ENCODE peak calls at places on chromosomes 13 and 19, in four cellular contexts. One of them, this sample, is unnamed. For H3K79me1, the result is how much of the 10 kb centered on the place peaks cover.

GRCh38 chr19:17406887-17407196 is 1.4 kb upstream of the BST2 start:
- DNase-seq in mesendoderm: no peak
- DNase-seq in IMR-90: no peak
- DNase-seq in H1: no peak
- DNase-seq in this sample: no peak

GRCh38 chr13:24254151-24254810 is 55.1 kb upstream of the C1QTNF9 start:
- DNase-seq in mesendoderm: no peak
- DNase-seq in IMR-90: no peak
- DNase-seq in H1: no peak
- DNase-seq in this sample: no peak

GRCh38 chr19:12513531-12514061 is 29.0 kb upstream of the ZNF709 start:
- DNase-seq in IMR-90: no peak
- DNase-seq in H1: no peak
- DNase-seq in mesendoderm: no peak
- DNase-seq in this sample: peak

GRCh38 chr19:16018801-16019551 is 57.3 kb upstream of the TPM4 start:
- DNase-seq in IMR-90: no peak
- DNase-seq in mesendoderm: no peak
- DNase-seq in H1: no peak
- DNase-seq in this sample: peak

GRCh38 chr19:17487240-17488121 is 17.2 kb downstream of the SLC27A1 start:
- DNase-seq in mesendoderm: no peak
- DNase-seq in H1: no peak
- DNase-seq in IMR-90: no peak
- DNase-seq in this sample: no peak

GRCh38 chr19:53993448-53993847 is 2.0 kb downstream of the CACNG6 start:
- DNase-seq in H1: no peak
- DNase-seq in mesendoderm: no peak
- DNase-seq in IMR-90: no peak
- DNase-seq in this sample: no peak

GRCh38 chr13:91724591-91724990 is 326.2 kb downstream of the GPC5 start:
- DNase-seq in H1: no peak
- DNase-seq in IMR-90: no peak
- DNase-seq in mesendoderm: no peak
- DNase-seq in this sample: no peak

GRCh38 chr19:53463263-53463662 is 4.3 kb upstream of the ZNF813 start:
- DNase-seq in mesendoderm: peak
- DNase-seq in H1: peak
- DNase-seq in IMR-90: peak
- DNase-seq in this sample: peak

GRCh38 chr13:57832187-57832586 is 200.6 kb downstream of the PCDH17 start:
- DNase-seq in IMR-90: no peak
- DNase-seq in mesendoderm: no peak
- DNase-seq in H1: no peak
- DNase-seq in this sample: no peak

GRCh38 chr19:43784981-43785808 is 4.4 kb upstream of the KCNN4 start:
- DNase-seq in IMR-90: peak
- DNase-seq in H1: peak
- DNase-seq in mesendoderm: peak
- DNase-seq in this sample: peak

GRCh38 chr19:31214086-31214485 is 135.2 kb downstream of the TSHZ3 start:
- DNase-seq in H1: no peak
- DNase-seq in IMR-90: peak
- DNase-seq in mesendoderm: peak
- DNase-seq in this sample: no peak

GRCh38 chr13:101730420-101731000 is 278.0 kb downstream of the ITGBL1 start:
- DNase-seq in IMR-90: no peak
- DNase-seq in mesendoderm: no peak
- DNase-seq in H1: no peak
- DNase-seq in this sample: no peak

GRCh38 chr19:7199613-7200533 is 94.3 kb downstream of the INSR start:
- DNase-seq in IMR-90: peak
- DNase-seq in mesendoderm: peak
- DNase-seq in H1: no peak
- DNase-seq in this sample: no peak

GRCh38 chr13:42048625-42049453 is at the start of gene DGKH:
- DNase-seq in IMR-90: peak
- DNase-seq in mesendoderm: peak
- DNase-seq in H1: peak
- DNase-seq in this sample: peak

GRCh38 chr13:111556496-111556895 is 236.1 kb downstream of the TEX29 start:
- DNase-seq in mesendoderm: no peak
- DNase-seq in IMR-90: no peak
- DNase-seq in H1: no peak
- DNase-seq in this sample: no peak

GRCh38 chr13:26216042-26216441 is 6.1 kb downstream of the RNF6 start:
- DNase-seq in mesendoderm: no peak
- DNase-seq in H1: no peak
- DNase-seq in IMR-90: no peak
- DNase-seq in this sample: no peak

GRCh38 chr19:6100284-6100915 is 9.9 kb downstream of the RFX2 start:
- DNase-seq in mesendoderm: no peak
- DNase-seq in H1: no peak
- DNase-seq in IMR-90: no peak
- DNase-seq in this sample: no peak

GRCh38 chr19:41112728-41113290 is 1.4 kb upstream of the CYP2F1 start:
- DNase-seq in mesendoderm: no peak
- DNase-seq in IMR-90: no peak
- DNase-seq in H1: no peak
- DNase-seq in this sample: no peak

GRCh38 chr13:90867336-90867683 is 480.2 kb upstream of the MIR17HG start:
- DNase-seq in mesendoderm: peak
- DNase-seq in H1: peak
- DNase-seq in IMR-90: peak
- DNase-seq in this sample: peak

GRCh38 chr13:44618326-44618725 is 42.2 kb upstream of the TSC22D1 start:
- DNase-seq in H1: no peak
- DNase-seq in IMR-90: peak
- DNase-seq in mesendoderm: no peak
- DNase-seq in this sample: no peak

GRCh38 chr19:45122832-45123231 is 29.9 kb downstream of the PPP1R37 start:
- DNase-seq in mesendoderm: no peak
- DNase-seq in IMR-90: no peak
- DNase-seq in H1: no peak
- DNase-seq in this sample: no peak

GRCh38 chr19:45124021-45124420 is 31.0 kb downstream of the PPP1R37 start:
- DNase-seq in mesendoderm: no peak
- DNase-seq in H1: no peak
- DNase-seq in IMR-90: no peak
- DNase-seq in this sample: no peak

GRCh38 chr19:45125360-45125759 is 32.4 kb downstream of the PPP1R37 start:
- DNase-seq in IMR-90: no peak
- DNase-seq in mesendoderm: no peak
- DNase-seq in H1: no peak
- DNase-seq in this sample: no peak

GRCh38 chr19:45121827-45122345 is 28.9 kb downstream of the PPP1R37 start:
- DNase-seq in mesendoderm: no peak
- DNase-seq in IMR-90: no peak
- DNase-seq in H1: no peak
- DNase-seq in this sample: no peak

GRCh38 chr19:45123440-45123850 is 30.5 kb downstream of the PPP1R37 start:
- DNase-seq in IMR-90: no peak
- DNase-seq in mesendoderm: no peak
- DNase-seq in H1: no peak
- DNase-seq in this sample: no peak
- H3K79me1 ChIP-seq in IMR-90: under half
- H3K79me1 ChIP-seq in mesendoderm: under half
- H3K79me1 ChIP-seq in H1: under half
- H3K79me1 ChIP-seq in this sample: under half

GRCh38 chr13:98540476-98540875 is 36.4 kb downstream of the STK24 start:
- DNase-seq in IMR-90: no peak
- DNase-seq in mesendoderm: no peak
- DNase-seq in H1: no peak
- DNase-seq in this sample: no peak

GRCh38 chr13:98541211-98541610 is 35.7 kb downstream of the STK24 start:
- DNase-seq in mesendoderm: no peak
- DNase-seq in IMR-90: no peak
- DNase-seq in H1: no peak
- DNase-seq in this sample: no peak

GRCh38 chr13:98542568-98543379 is 34.1 kb downstream of the STK24 start:
- DNase-seq in IMR-90: no peak
- DNase-seq in H1: no peak
- DNase-seq in mesendoderm: no peak
- DNase-seq in this sample: no peak

GRCh38 chr13:98543380-98544104 is 33.4 kb downstream of the STK24 start:
- DNase-seq in IMR-90: no peak
- DNase-seq in mesendoderm: no peak
- DNase-seq in H1: no peak
- DNase-seq in this sample: no peak

DNA sequence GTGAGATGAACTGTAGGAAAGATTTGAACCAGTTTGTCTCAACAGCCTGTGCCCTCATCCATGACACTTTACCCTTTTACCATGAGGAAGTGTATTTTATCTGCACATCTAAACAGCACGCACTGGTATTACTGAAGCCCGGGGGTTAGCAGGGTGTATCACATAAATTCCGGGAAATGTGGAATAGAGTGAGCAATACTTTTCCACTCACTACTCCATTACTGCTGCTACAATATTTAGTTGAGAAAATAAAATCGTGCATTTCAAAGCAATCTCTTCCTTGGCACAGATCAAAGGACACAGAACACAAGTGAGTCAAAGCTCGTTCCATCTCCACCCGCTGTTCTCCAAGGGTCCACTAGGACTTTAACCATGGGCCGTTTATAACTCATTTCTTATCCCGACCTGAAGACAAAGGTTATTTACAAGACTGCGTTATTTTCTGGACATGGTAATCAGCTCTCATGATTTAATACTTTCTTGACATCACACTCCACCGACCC is 35.2 kb downstream of the STK24 start:
- DNase-seq in mesendoderm: no peak
- DNase-seq in H1: no peak
- DNase-seq in IMR-90: no peak
- DNase-seq in this sample: no peak
- H3K27ac ChIP-seq in mesendoderm: no peak
- H3K27ac ChIP-seq in H1: no peak
- H3K27ac ChIP-seq in IMR-90: no peak
- H3K27ac ChIP-seq in this sample: no peak

GRCh38 chr19:13600091-13600490 is 93.8 kb upstream of the CACNA1A start:
- DNase-seq in IMR-90: no peak
- DNase-seq in H1: no peak
- DNase-seq in mesendoderm: no peak
- DNase-seq in this sample: no peak

GRCh38 chr19:13600802-13601201 is 94.5 kb upstream of the CACNA1A start:
- DNase-seq in mesendoderm: no peak
- DNase-seq in IMR-90: no peak
- DNase-seq in H1: no peak
- DNase-seq in this sample: no peak

GRCh38 chr19:13597625-13598024 is 91.3 kb upstream of the CACNA1A start:
- DNase-seq in mesendoderm: peak
- DNase-seq in IMR-90: peak
- DNase-seq in H1: peak
- DNase-seq in this sample: peak

GRCh38 chr19:13599681-13600080 is 93.4 kb upstream of the CACNA1A start:
- DNase-seq in H1: no peak
- DNase-seq in mesendoderm: no peak
- DNase-seq in IMR-90: no peak
- DNase-seq in this sample: no peak

GRCh38 chr19:13598098-13598497 is 91.8 kb upstream of the CACNA1A start:
- DNase-seq in IMR-90: no peak
- DNase-seq in H1: no peak
- DNase-seq in mesendoderm: no peak
- DNase-seq in this sample: no peak
- H3K56ac ChIP-seq in IMR-90: no peak
- H3K56ac ChIP-seq in H1: no peak
- H3K56ac ChIP-seq in mesendoderm: peak
- H3K56ac ChIP-seq in this sample: no peak

DNA sequence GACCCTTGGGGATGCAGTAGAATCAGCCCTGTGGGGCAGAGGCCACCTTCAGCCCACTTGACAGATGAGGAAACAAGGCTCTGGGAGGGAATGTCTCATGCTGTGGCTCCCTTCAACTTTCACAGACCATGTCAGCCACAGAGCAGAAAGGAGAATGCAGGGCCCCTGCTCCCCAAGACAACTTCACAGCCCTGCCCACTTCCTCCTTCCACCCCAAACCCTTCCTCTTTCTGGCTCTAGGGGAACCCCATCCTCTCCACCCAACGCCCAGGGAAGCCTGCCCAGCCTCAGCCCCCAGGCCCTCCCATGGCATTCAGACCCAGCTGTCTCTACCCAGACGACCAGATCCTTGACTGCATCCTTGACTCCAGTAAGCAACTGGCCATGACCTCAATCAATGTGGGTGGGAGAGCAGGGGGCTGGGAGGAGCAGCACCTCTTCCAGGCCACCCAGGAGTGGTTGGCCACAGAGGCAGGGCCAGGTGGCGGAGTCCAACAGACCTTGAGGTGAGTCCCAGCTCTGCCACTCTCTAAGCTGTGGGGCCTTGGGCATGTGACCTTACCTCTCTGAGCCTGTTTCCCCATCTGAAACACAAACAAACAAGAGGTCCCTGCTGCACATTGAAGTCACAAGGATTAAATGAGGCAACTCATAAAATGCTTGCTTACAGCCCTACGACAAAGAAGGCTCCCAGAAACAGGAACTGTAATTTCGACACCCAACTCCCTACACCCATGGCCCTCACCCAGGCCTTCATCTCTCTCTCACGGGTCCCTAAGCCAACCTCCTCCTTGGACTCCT is 15.8 kb downstream of the DEDD2 start:
- DNase-seq in mesendoderm: no peak
- DNase-seq in IMR-90: no peak
- DNase-seq in H1: no peak
- DNase-seq in this sample: no peak
- H3K79me1 ChIP-seq in mesendoderm: under half
- H3K79me1 ChIP-seq in IMR-90: under half
- H3K79me1 ChIP-seq in H1: under half
- H3K79me1 ChIP-seq in this sample: under half

DNA sequence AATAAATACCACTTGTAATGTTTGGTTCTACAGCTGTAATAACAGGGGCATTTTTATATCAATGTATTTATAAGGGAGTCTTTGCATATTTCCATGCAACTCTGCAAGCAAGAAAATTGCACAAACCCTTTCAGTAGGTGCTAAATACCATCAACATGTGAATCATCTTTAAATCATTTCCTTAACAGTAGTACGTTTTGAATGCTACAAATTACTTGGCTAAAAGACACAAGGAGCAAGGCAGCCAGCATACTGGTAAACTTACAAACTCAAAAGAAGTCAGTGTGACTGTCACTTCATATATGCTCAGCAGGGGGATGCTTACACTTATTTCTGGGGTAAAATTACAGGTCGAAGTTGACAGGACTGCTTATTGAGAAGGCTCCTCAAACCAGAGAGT is 402.4 kb downstream of the EFNB2 start:
- DNase-seq in mesendoderm: no peak
- DNase-seq in H1: no peak
- DNase-seq in IMR-90: peak
- DNase-seq in this sample: no peak
- H3K27ac ChIP-seq in mesendoderm: no peak
- H3K27ac ChIP-seq in H1: no peak
- H3K27ac ChIP-seq in IMR-90: peak
- H3K27ac ChIP-seq in this sample: no peak